ENCODE peak calls at places on chromosomes 6 and 20, in ten cellular contexts. W, P, G, R, C, F, S, A, M and Z are unnamed samples.

GRCh38 chr20:49210750-49211110 is 8.5 kb upstream of the DDX27 start:
- DNase-seq in M (no peak), R (no peak), G (no peak), A (no peak), F (no peak), S (no peak), W (no peak), C (no peak), P (no peak), Z (no peak)

GRCh38 chr20:44948107-44948506 is 12.1 kb downstream of the TOMM34 start:
- DNase-seq in R (no peak), F (no peak), S (no peak), A (no peak), W (no peak), C (no peak), M (no peak), G (no peak), P (no peak), Z (no peak)

GRCh38 chr6:117110737-117111136 is 154.6 kb upstream of the VGLL2 start:
- DNase-seq in P (no peak), A (no peak), C (no peak), W (no peak), S (no peak), M (no peak), R (no peak), G (no peak), F (no peak), Z (no peak)

GRCh38 chr6:26220353-26220970 is 133.2 kb downstream of the HFE start:
- DNase-seq in G (no peak), S (no peak), F (no peak), R (no peak), W (no peak), P (no peak), C (no peak), A (no peak), M (no peak), Z (no peak)

GRCh38 chr6:166417285-166417691 is 34.5 kb upstream of the MPC1 start:
- DNase-seq in G (no peak), S (no peak), P (peak), A (no peak), C (no peak), R (no peak), M (no peak), F (no peak), W (no peak), Z (no peak)

GRCh38 chr6:105384004-105384403 is 18.9 kb downstream of the PREP start:
- DNase-seq in R (no peak), S (no peak), W (no peak), C (no peak), M (no peak), P (no peak), G (no peak), A (no peak), F (no peak), Z (no peak)

GRCh38 chr20:41138527-41139226 is 1.3 kb downstream of the PLCG1 start:
- DNase-seq in A (no peak), C (no peak), R (peak), G (no peak), F (no peak), S (peak), W (no peak), P (peak), M (no peak), Z (no peak)

GRCh38 chr6:86581833-86582232 is 355.5 kb upstream of the HTR1E start:
- DNase-seq in G (no peak), M (no peak), R (no peak), P (no peak), W (no peak), S (no peak), F (no peak), C (no peak), A (no peak), Z (no peak)

GRCh38 chr20:21571841-21572690 is 58.2 kb upstream of the NKX2-2 start:
- DNase-seq in F (peak), G (peak), M (no peak), W (no peak), C (no peak), P (peak), R (peak), A (no peak), S (no peak), Z (no peak)

GRCh38 chr6:96939019-96939805 is 14.7 kb downstream of the KLHL32 start:
- DNase-seq in G (peak), F (peak), M (no peak), R (no peak), A (no peak), W (no peak), P (no peak), C (no peak), S (no peak), Z (peak)

GRCh38 chr6:40543776-40544175 is 43.4 kb downstream of the LRFN2 start:
- DNase-seq in F (no peak), W (no peak), C (no peak), P (no peak), G (no peak), A (no peak), R (no peak), M (no peak), S (no peak), Z (no peak)

GRCh38 chr6:34560366-34561226 is 4.5 kb upstream of the SPDEF start:
- DNase-seq in W (no peak), A (no peak), R (peak), C (no peak), G (peak), S (no peak), P (no peak), M (peak), F (peak), Z (no peak)

GRCh38 chr6:10276106-10276505 is 138.8 kb downstream of the TFAP2A start:
- DNase-seq in P (no peak), A (no peak), W (no peak), M (no peak), G (no peak), R (no peak), C (no peak), F (no peak), S (no peak), Z (no peak)

GRCh38 chr6:135537782-135538301 is 40.3 kb upstream of the AHI1 start:
- DNase-seq in R (no peak), M (no peak), G (peak), C (no peak), P (no peak), W (no peak), S (no peak), A (no peak), F (no peak), Z (peak)

GRCh38 chr6:30263734-30264133 is 50.5 kb upstream of the TRIM26 start:
- DNase-seq in R (peak), M (no peak), F (peak), S (no peak), C (no peak), A (no peak), G (peak), P (no peak), W (no peak), Z (no peak)

GRCh38 chr20:62818592-62819493 is 2.0 kb downstream of the COL9A3 start:
- DNase-seq in F (peak), M (peak), C (no peak), W (peak), P (no peak), R (peak), G (peak), S (no peak), A (no peak), Z (no peak)

GRCh38 chr6:45920819-45921511 is 94.7 kb downstream of the CLIC5 start:
- DNase-seq in F (no peak), M (no peak), S (peak), R (no peak), W (no peak), C (no peak), G (no peak), A (no peak), P (peak), Z (no peak)

GRCh38 chr6:142822882-142823578 is 121.9 kb downstream of the HIVEP2 start:
- DNase-seq in P (peak), G (no peak), W (no peak), S (no peak), A (no peak), F (peak), C (no peak), M (no peak), R (no peak), Z (no peak)

GRCh38 chr6:42402184-42402583 is 49.5 kb downstream of the TRERF1 start:
- DNase-seq in A (no peak), F (peak), M (no peak), G (peak), W (no peak), R (peak), S (peak), C (no peak), P (peak), Z (no peak)

GRCh38 chr20:34676642-34677373 is at the start of gene PIGU:
- DNase-seq in P (peak), F (peak), G (peak), C (peak), M (peak), A (peak), W (peak), R (peak), S (peak), Z (peak)
- TF ChIP-seq CTCF in P (no peak), F (no peak), G (peak), C (no peak), M (peak), A (no peak), W (no peak), R (peak), S (no peak), Z (no peak)

GRCh38 chr6:24887520-24887919 is 48.2 kb downstream of the RIPOR2 start:
- DNase-seq in P (no peak), A (no peak), M (no peak), F (no peak), W (no peak), S (peak), G (no peak), R (no peak), C (no peak), Z (no peak)

GRCh38 chr6:24882295-24882694 is 53.5 kb downstream of the RIPOR2 start:
- DNase-seq in R (no peak), S (no peak), W (no peak), G (peak), M (no peak), A (no peak), C (peak), F (no peak), P (no peak), Z (no peak)

GRCh38 chr6:24882835-24883555 is 52.8 kb downstream of the RIPOR2 start:
- DNase-seq in P (peak), R (no peak), G (no peak), C (no peak), S (no peak), M (no peak), F (no peak), W (no peak), A (no peak), Z (no peak)

GRCh38 chr6:24879351-24879750 is 56.4 kb downstream of the RIPOR2 start:
- DNase-seq in W (no peak), S (no peak), C (no peak), F (no peak), G (no peak), R (no peak), A (no peak), M (no peak), P (no peak), Z (no peak)

GRCh38 chr6:24883618-24884017 is 52.1 kb downstream of the RIPOR2 start:
- DNase-seq in C (peak), W (no peak), G (peak), P (peak), F (no peak), A (no peak), S (peak), R (no peak), M (no peak), Z (peak)
- H3K4me3 ChIP-seq in C (peak), W (no peak), G (no peak), P (peak), F (no peak), A (no peak), S (peak), R (no peak), M (no peak), Z (no peak)

GRCh38 chr6:88919032-88919431 is 44.4 kb downstream of the RNGTT start:
- DNase-seq in R (no peak), F (no peak), W (no peak), M (no peak), A (no peak), S (no peak), P (no peak), G (peak), C (no peak), Z (no peak)
- TF ChIP-seq CTCF in R (peak), F (peak), W (no peak), M (no peak), A (no peak), S (no peak), P (no peak), G (peak), C (peak), Z (peak)

GRCh38 chr6:24780206-24780605 is 5.5 kb downstream of the GMNN start:
- DNase-seq in P (no peak), C (no peak), F (no peak), W (no peak), S (no peak), R (no peak), G (peak), M (no peak), A (no peak), Z (no peak)
- H3K4me3 ChIP-seq in P (no peak), C (no peak), F (no peak), W (no peak), S (peak), R (no peak), G (no peak), M (peak), A (no peak), Z (no peak)